ENCODE peak calls at places on chromosomes 11 and 22, in nine cellular contexts. K is neural progenitor cell, H is mesendoderm, I is fibroblast of lung, O is astrocyte, M is HepG2, B is PC-3, L is GM23248, N is endothelial cell of umbilical vein. J is an unnamed sample.

GRCh38 chr11:32088117-32088941 is 2.5 kb upstream of the RCN1 start:
- DNase-seq in K (no peak), N (peak; percentile 89), H (peak; percentile 50), I (peak; percentile 95), B (peak; percentile 83), M (no peak), L (peak; percentile 86), O (peak; percentile 94), J (peak; percentile 91)

GRCh38 chr11:93740802-93741093 is 547 bp downstream of the TAF1D start:
- DNase-seq in M (peak; percentile 60), O (peak; percentile 31), H (peak; percentile 70), B (peak; percentile 63), L (peak; percentile 89), I (peak; percentile 57), K (peak; percentile 72), N (peak; percentile 59), J (peak; percentile 49)

GRCh38 chr22:22110548-22111266 is 128.1 kb upstream of the TOP3B start:
- DNase-seq in I (peak; percentile 76), O (peak; percentile 63), B (peak; percentile 73), N (peak; percentile 23), L (peak; percentile 91), K (peak; percentile 62), H (peak; percentile 71), M (no peak), J (peak; percentile 78)

GRCh38 chr22:50625131-50625567 is 2.8 kb downstream of the ARSA start:
- DNase-seq in I (no peak), K (no peak), O (no peak), N (no peak), B (no peak), H (no peak), M (no peak), L (no peak), J (no peak)

GRCh38 chr11:70755410-70756158 is 357.3 kb downstream of the CTTN start:
- DNase-seq in M (peak; percentile 66), I (peak; percentile 52), L (peak; percentile 80), B (peak; percentile 85), O (peak; percentile 25), N (peak; percentile 37), H (peak; percentile 86), K (peak; percentile 90), J (peak; percentile 46)

GRCh38 chr22:47218671-47219070 is 456.2 kb downstream of the TBC1D22A start:
- DNase-seq in H (no peak), K (no peak), N (no peak), B (no peak), I (no peak), M (no peak), L (no peak), O (no peak), J (no peak)

GRCh38 chr11:106854429-106854828 is 163.8 kb downstream of the GUCY1A2 start:
- DNase-seq in H (no peak), M (no peak), K (no peak), O (no peak), I (no peak), B (no peak), N (no peak), L (no peak), J (no peak)

GRCh38 chr11:6362185-6362867 is 27.9 kb upstream of the SMPD1 start:
- DNase-seq in I (no peak), H (no peak), L (peak; percentile 32), M (no peak), B (no peak), K (no peak), N (no peak), O (no peak), J (no peak)

GRCh38 chr11:88651556-88651955 is 314.0 kb upstream of the CTSC start:
- DNase-seq in B (no peak), L (no peak), I (no peak), M (no peak), N (no peak), H (no peak), K (no peak), O (no peak), J (no peak)

GRCh38 chr11:102318469-102318868 is 1.2 kb downstream of the BIRC3 start:
- DNase-seq in K (no peak), H (no peak), L (peak; percentile 39), M (no peak), N (no peak), I (peak; percentile 20), O (no peak), B (peak; percentile 46), J (peak; percentile 48)

GRCh38 chr11:36258730-36259360 is 30.4 kb downstream of the COMMD9 start:
- DNase-seq in O (peak; percentile 42), I (peak; percentile 67), H (peak; percentile 86), N (peak; percentile 69), B (peak; percentile 74), L (peak; percentile 90), M (peak; percentile 29), K (peak; percentile 84), J (peak; percentile 77)

GRCh38 chr22:32706149-32706548 is 95.4 kb upstream of the TIMP3 start:
- DNase-seq in H (peak; percentile 16), L (peak; percentile 57), K (peak; percentile 29), N (no peak), B (no peak), M (no peak), I (no peak), O (no peak), J (no peak)

GRCh38 chr11:105598371-105598770 is 11.5 kb upstream of the GRIA4 start:
- DNase-seq in B (no peak), O (no peak), K (no peak), N (no peak), I (no peak), M (no peak), L (no peak), H (no peak), J (no peak)

GRCh38 chr11:111569476-111569875 is 29.0 kb downstream of the LAYN start:
- DNase-seq in K (no peak), H (no peak), L (no peak), O (peak; percentile 41), N (no peak), B (no peak), M (no peak), I (peak; percentile 57), J (peak; percentile 32)

GRCh38 chr11:84825140-84825539 is 802.0 kb downstream of the DLG2 start:
- DNase-seq in K (no peak), M (no peak), B (peak; percentile 34), N (no peak), O (no peak), H (no peak), L (peak; percentile 16), I (no peak), J (no peak)

GRCh38 chr11:64971421-64972233 is at the start of gene MAJIN:
- DNase-seq in B (peak; percentile 30), O (peak; percentile 27), I (peak; percentile 50), L (peak; percentile 52), K (peak; percentile 63), H (peak; percentile 87), N (peak; percentile 90), M (no peak), J (peak; percentile 41)

GRCh38 chr11:61683961-61684869 is 4.0 kb downstream of the DAGLA start:
- DNase-seq in I (peak; percentile 76), B (no peak), K (no peak), N (no peak), H (no peak), L (no peak), M (no peak), O (peak; percentile 72), J (peak; percentile 43)

GRCh38 chr11:125174686-125175085 is 10.1 kb downstream of the PKNOX2 start:
- DNase-seq in K (no peak), N (no peak), L (no peak), O (no peak), I (no peak), M (no peak), H (no peak), B (no peak), J (no peak)
- H3K9ac ChIP-seq in K (no peak overlapping the region), N (no peak overlapping the region), L (no peak overlapping the region), O (no peak overlapping the region), I (no peak overlapping the region), M (no peak overlapping the region), H (no peak overlapping the region), B (no peak overlapping the region), J (no peak overlapping the region)

GRCh38 chr11:67628710-67629385 is 889 bp downstream of the NUDT8 start:
- DNase-seq in H (peak; percentile 65), N (no peak), L (no peak), O (no peak), K (no peak), I (no peak), B (no peak), M (no peak), J (no peak)
- H3K9ac ChIP-seq in H (peak overlapping the region; percentile 61), N (no peak overlapping the region), L (no peak overlapping the region), O (no peak overlapping the region), K (no peak overlapping the region), I (no peak overlapping the region), B (peak overlapping the region; percentile 75), M (peak overlapping the region; percentile 78), J (no peak overlapping the region)

DNA sequence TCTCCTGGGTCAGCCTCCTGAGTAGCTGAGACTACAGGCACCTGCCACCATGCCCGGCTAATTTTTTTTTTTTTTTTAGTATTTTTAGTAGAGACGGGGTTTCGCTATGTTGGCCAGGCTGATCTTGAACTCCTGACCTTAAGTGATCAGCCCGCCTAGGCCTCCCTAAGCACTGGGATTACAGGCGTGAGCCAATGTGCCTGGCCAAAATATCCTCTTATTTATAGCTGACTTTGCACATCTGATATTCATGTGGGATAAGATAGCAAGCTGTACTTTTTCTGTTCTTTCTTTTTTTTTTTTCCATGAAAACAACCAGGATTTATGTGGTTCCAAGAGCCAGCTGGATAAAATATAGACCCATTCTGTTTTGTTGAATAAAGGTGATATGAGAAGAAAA is 12.1 kb upstream of the XBP1 start:
- DNase-seq in H (no peak), B (no peak), N (no peak), M (no peak), O (no peak), I (no peak), K (no peak), L (no peak), J (no peak)
- H3K9ac ChIP-seq in H (no peak overlapping the region), B (no peak overlapping the region), N (no peak overlapping the region), M (peak overlapping the region; percentile 77), O (no peak overlapping the region), I (no peak overlapping the region), K (no peak overlapping the region), L (no peak overlapping the region), J (no peak overlapping the region)

GRCh38 chr11:119585038-119585666 is 143.8 kb downstream of the NECTIN1 start:
- DNase-seq in M (no peak), I (peak; percentile 32), H (peak; percentile 66), O (no peak), K (peak; percentile 49), B (peak; percentile 58), N (peak; percentile 28), L (peak; percentile 10), J (no peak)
- H3K9ac ChIP-seq in M (no peak overlapping the region), I (no peak overlapping the region), H (peak overlapping the region; percentile 60), O (peak overlapping the region; percentile 76), K (no peak overlapping the region), B (peak overlapping the region; percentile 81), N (peak overlapping the region; percentile 11), L (peak overlapping the region; percentile 56), J (no peak overlapping the region)

GRCh38 chr11:74310857-74311256 is 583 bp downstream of the P4HA3 start:
- DNase-seq in I (no peak), K (no peak), H (no peak), L (no peak), B (no peak), O (no peak), N (no peak), M (no peak), J (no peak)
- H3K9ac ChIP-seq in I (no peak overlapping the region), K (no peak overlapping the region), H (peak overlapping the region; percentile 59), L (peak overlapping the region; percentile 80), B (peak overlapping the region; percentile 61), O (peak overlapping the region; percentile 75), N (no peak overlapping the region), M (no peak overlapping the region), J (peak overlapping the region; percentile 65)

J was measured in IMR-90.